ENCODE peak calls at places on chromosomes 2 and 18, in eight cellular contexts. O is NCI-H1417 treated with DMSO at 0.1 percent for 48 hours; J is uterus; W is GM03348; R is GM10248; Z is heart right ventricle; H is caudate nucleus; G is activated gamma-delta T cell treated with anti-CD3 and anti-CD28 coated beads, Interleukin-2, amount 50 U/mL, for 16 hours. B is an unnamed sample.

GRCh38 chr2:175282300-175282699 is 100.8 kb upstream of the ATP5MC3 start:
- DNase-seq in O (peak; percentile 10), R (peak; percentile 34), Z (no peak), J (no peak), G (no peak), W (peak; percentile 58), H (no peak), B (peak; percentile 26)

GRCh38 chr2:47128705-47129104 is 26.4 kb downstream of the STPG4 start:
- DNase-seq in Z (no peak), H (no peak), R (no peak), J (no peak), W (no peak), O (no peak), G (no peak), B (no peak)

GRCh38 chr2:20999906-21000645 is 43.8 kb downstream of the APOB start:
- DNase-seq in O (no peak), R (no peak), Z (no peak), J (no peak), H (no peak), G (no peak), W (no peak), B (no peak)

GRCh38 chr2:25618676-25619075 is 54.7 kb downstream of the DTNB start:
- DNase-seq in R (no peak), H (no peak), O (peak; percentile 83), W (peak; percentile 21), J (no peak), Z (no peak), G (no peak), B (peak; percentile 40)

GRCh38 chr18:36757081-36757480 is 71.7 kb downstream of the TPGS2 start:
- DNase-seq in O (no peak), G (no peak), W (peak; percentile 75), H (no peak), Z (no peak), R (no peak), J (no peak), B (peak; percentile 76)

GRCh38 chr18:64171576-64171975 is 22.7 kb upstream of the LINC00305 start:
- DNase-seq in O (no peak), R (no peak), J (no peak), W (no peak), G (no peak), Z (no peak), H (no peak), B (no peak)

GRCh38 chr2:236663671-236664101 is 94.1 kb downstream of the ACKR3 start:
- DNase-seq in R (no peak), Z (no peak), O (no peak), H (no peak), G (no peak), J (peak; percentile 63), W (peak; percentile 90), B (no peak)

GRCh38 chr2:73939419-73939818 is 12.7 kb downstream of the DGUOK start:
- DNase-seq in O (no peak), Z (no peak), H (no peak), R (no peak), G (no peak), W (peak; percentile 48), J (no peak), B (no peak)

GRCh38 chr2:136052374-136053362 is 65.3 kb downstream of the CXCR4 start:
- DNase-seq in G (no peak), W (no peak), R (peak; percentile 29), Z (no peak), O (no peak), J (no peak), H (no peak), B (no peak)

GRCh38 chr2:63047534-63048281 is 2.9 kb upstream of the OTX1 start:
- DNase-seq in H (no peak), W (no peak), G (no peak), R (peak; percentile 33), J (no peak), O (no peak), Z (no peak), B (peak; percentile 40)

GRCh38 chr2:75053484-75054112 is 95.2 kb downstream of the POLE4 start:
- DNase-seq in G (no peak), W (peak; percentile 21), H (no peak), O (peak; percentile 20), J (no peak), Z (no peak), R (peak; percentile 64), B (peak; percentile 70)

GRCh38 chr2:23283-23682 is 23.0 kb downstream of the FAM110C start:
- DNase-seq in J (no peak), W (no peak), Z (no peak), O (no peak), G (no peak), R (no peak), H (no peak), B (no peak)

GRCh38 chr2:97662386-97662894 is 1.4 kb downstream of the ACTR1B start:
- DNase-seq in W (no peak), R (peak; percentile 67), G (no peak), Z (no peak), J (no peak), O (no peak), H (no peak), B (no peak)

GRCh38 chr2:172945511-172945850 is 130.2 kb upstream of the MAP3K20 start:
- DNase-seq in G (no peak), R (no peak), J (no peak), O (no peak), Z (no peak), H (no peak), W (no peak), B (no peak)

GRCh38 chr2:226423498-226423960 is 376.1 kb downstream of the IRS1 start:
- DNase-seq in O (no peak), W (no peak), H (no peak), J (no peak), Z (peak; percentile 12), R (peak; percentile 4), G (peak; percentile 1), B (no peak)

GRCh38 chr2:152560163-152560562 is 157.1 kb downstream of the PRPF40A start:
- DNase-seq in Z (no peak), G (no peak), H (no peak), R (no peak), O (no peak), J (no peak), W (peak; percentile 39), B (no peak)

GRCh38 chr2:238754259-238754658 is 93.6 kb upstream of the TWIST2 start:
- DNase-seq in J (no peak), H (no peak), G (no peak), O (no peak), R (no peak), Z (no peak), W (no peak), B (no peak)

GRCh38 chr2:134173338-134174016 is 80.4 kb upstream of the MGAT5 start:
- DNase-seq in H (no peak), W (no peak), G (no peak), J (no peak), Z (peak; percentile 50), R (no peak), O (no peak), B (peak; percentile 46)

GRCh38 chr18:42437646-42438045 is 482.6 kb downstream of the PIK3C3 start:
- DNase-seq in H (no peak), G (no peak), O (no peak), W (no peak), Z (peak; percentile 6), J (no peak), R (no peak), B (no peak)

GRCh38 chr2:207849443-207849842 is 79.7 kb upstream of the FZD5 start:
- DNase-seq in J (no peak), W (no peak), R (no peak), H (no peak), Z (no peak), O (no peak), G (no peak), B (no peak)

GRCh38 chr18:45248240-45248903 is 366.9 kb upstream of the SLC14A2 start:
- DNase-seq in H (no peak), Z (no peak), G (no peak), R (no peak), J (peak; percentile 18), O (no peak), W (peak; percentile 73), B (no peak)

GRCh38 chr2:235333076-235333475 is 160.8 kb upstream of the AGAP1 start:
- DNase-seq in H (no peak), Z (no peak), J (no peak), O (no peak), W (no peak), G (no peak), R (no peak), B (peak; percentile 11)

GRCh38 chr2:47034973-47035609 is 119.5 kb upstream of the MCFD2 start:
- DNase-seq in J (no peak), R (peak; percentile 64), O (no peak), G (no peak), Z (no peak), W (no peak), H (no peak), B (peak; percentile 31)

GRCh38 chr18:23765931-23766330 is 76.7 kb downstream of the LAMA3 start:
- DNase-seq in W (no peak), H (no peak), J (no peak), G (no peak), O (no peak), Z (no peak), R (no peak), B (no peak)

GRCh38 chr2:122329266-122329665 is 573.8 kb downstream of the TSN start:
- DNase-seq in G (no peak), Z (no peak), H (no peak), J (no peak), R (no peak), O (no peak), W (peak; percentile 5), B (no peak)

GRCh38 chr2:186440506-186440905 is 45.6 kb upstream of the ZC3H15 start:
- DNase-seq in J (no peak), H (no peak), O (no peak), G (no peak), W (no peak), R (no peak), Z (no peak), B (no peak)

GRCh38 chr2:7773362-7773973 is 856.3 kb downstream of the RNF144A start:
- DNase-seq in R (peak; percentile 54), O (no peak), Z (no peak), J (no peak), W (peak; percentile 39), G (no peak), H (no peak), B (no peak)

GRCh38 chr18:70693196-70693595 is 404.4 kb downstream of the SOCS6 start:
- DNase-seq in H (no peak), J (no peak), O (no peak), R (no peak), G (no peak), Z (no peak), W (no peak), B (no peak)

GRCh38 chr2:100013892-100014677 is 128.3 kb downstream of the AFF3 start:
- DNase-seq in W (peak; percentile 92), R (no peak), H (no peak), Z (peak; percentile 33), J (peak; percentile 79), G (no peak), O (no peak), B (peak; percentile 75)

GRCh38 chr18:11995445-11996189 is 14.3 kb downstream of the IMPA2 start:
- DNase-seq in J (peak; percentile 68), G (peak; percentile 33), W (peak; percentile 87), O (no peak), R (peak; percentile 82), Z (peak; percentile 76), H (no peak), B (peak; percentile 85)

GRCh38 chr2:219490186-219490585 is 8.5 kb upstream of the GMPPA start:
- DNase-seq in Z (no peak), O (no peak), H (no peak), R (no peak), J (no peak), W (no peak), G (no peak), B (no peak)

GRCh38 chr2:117980381-117980780 is 33.5 kb downstream of the CCDC93 start:
- DNase-seq in W (peak; percentile 65), Z (no peak), J (no peak), G (no peak), O (no peak), R (no peak), H (no peak), B (no peak)

GRCh38 chr2:187434342-187434785 is 13.7 kb downstream of the CALCRL start:
- DNase-seq in O (no peak), H (no peak), J (no peak), R (no peak), W (peak; percentile 7), Z (no peak), G (no peak), B (no peak)